ENCODE peak calls at places on chromosomes 2 and 18, in eight cellular contexts. X is left ventricle myocardium inferior, J is sigmoid colon, K is heart right ventricle, B is SJSA1, V is astrocyte of the cerebellum, R is A549, M is uterus. W is an unnamed sample.

GRCh38 chr2:68709421-68709911 is 25.1 kb upstream of the ARHGAP25 start:
- DNase-seq in X (no peak), J (no peak), K (no peak), B (no peak), V (peak), R (peak), M (no peak), W (no peak)

GRCh38 chr18:34544930-34545329 is 165.2 kb upstream of the DTNA start:
- DNase-seq in X (no peak), J (no peak), K (no peak), B (no peak), V (no peak), R (no peak), M (no peak), W (no peak)

GRCh38 chr2:99708231-99708630 is 218.4 kb upstream of the REV1 start:
- DNase-seq in X (peak), J (no peak), K (peak), B (no peak), V (no peak), R (no peak), M (peak), W (no peak)

GRCh38 chr2:34985474-34985873 is 1370.1 kb upstream of the CRIM1 start:
- DNase-seq in X (no peak), J (no peak), K (no peak), B (no peak), V (no peak), R (no peak), M (no peak), W (no peak)

GRCh38 chr2:237218756-237219155 is 133.1 kb downstream of the COPS8 start:
- DNase-seq in X (no peak), J (no peak), K (no peak), B (no peak), V (no peak), R (no peak), M (no peak), W (no peak)

GRCh38 chr2:26380281-26380680 is 21.4 kb upstream of the DRC1 start:
- DNase-seq in X (no peak), J (no peak), K (no peak), B (no peak), V (no peak), R (no peak), M (no peak), W (no peak)

GRCh38 chr2:222707689-222708273 is 36.3 kb downstream of the MOGAT1 start:
- DNase-seq in X (no peak), J (no peak), K (no peak), B (no peak), V (no peak), R (no peak), M (no peak), W (no peak)

GRCh38 chr2:220880623-220881022 is 691.5 kb downstream of the EPHA4 start:
- DNase-seq in X (no peak), J (no peak), K (no peak), B (no peak), V (no peak), R (no peak), M (no peak), W (no peak)

GRCh38 chr18:29313312-29313711 is 1136.4 kb upstream of the CDH2 start:
- DNase-seq in X (no peak), J (no peak), K (no peak), B (no peak), V (no peak), R (no peak), M (no peak), W (no peak)

GRCh38 chr2:185628985-185629384 is 109.6 kb upstream of the FSIP2 start:
- DNase-seq in X (no peak), J (no peak), K (no peak), B (no peak), V (no peak), R (no peak), M (no peak), W (no peak)

GRCh38 chr2:80437959-80438358 is 133.4 kb upstream of the LRRTM1 start:
- DNase-seq in X (no peak), J (no peak), K (no peak), B (no peak), V (no peak), R (no peak), M (no peak), W (no peak)

GRCh38 chr18:75407468-75408437 is 19.8 kb downstream of the SMIM21 start:
- DNase-seq in X (no peak), J (no peak), K (no peak), B (no peak), V (no peak), R (no peak), M (no peak), W (no peak)

GRCh38 chr2:139790807-139791206 is 1010.6 kb upstream of the NXPH2 start:
- DNase-seq in X (no peak), J (no peak), K (no peak), B (no peak), V (peak), R (peak), M (no peak), W (no peak)

GRCh38 chr18:2921778-2922177 is 75.0 kb downstream of the EMILIN2 start:
- DNase-seq in X (no peak), J (no peak), K (no peak), B (peak), V (no peak), R (no peak), M (no peak), W (no peak)

GRCh38 chr2:96325884-96326255 is 753 bp downstream of the ITPRIPL1 start:
- DNase-seq in X (no peak), J (peak), K (no peak), B (no peak), V (no peak), R (no peak), M (no peak), W (no peak)

GRCh38 chr2:142533083-142533482 is 344.4 kb upstream of the KYNU start:
- DNase-seq in X (no peak), J (no peak), K (no peak), B (no peak), V (no peak), R (no peak), M (no peak), W (no peak)

GRCh38 chr2:8737571-8738175 is 55.8 kb downstream of the ID2 start:
- DNase-seq in X (no peak), J (no peak), K (no peak), B (no peak), V (no peak), R (no peak), M (no peak), W (no peak)

GRCh38 chr2:131104487-131105155 is 515 bp upstream of the PLEKHB2 start:
- DNase-seq in X (no peak), J (peak), K (no peak), B (peak), V (peak), R (peak), M (peak), W (peak)

DNA sequence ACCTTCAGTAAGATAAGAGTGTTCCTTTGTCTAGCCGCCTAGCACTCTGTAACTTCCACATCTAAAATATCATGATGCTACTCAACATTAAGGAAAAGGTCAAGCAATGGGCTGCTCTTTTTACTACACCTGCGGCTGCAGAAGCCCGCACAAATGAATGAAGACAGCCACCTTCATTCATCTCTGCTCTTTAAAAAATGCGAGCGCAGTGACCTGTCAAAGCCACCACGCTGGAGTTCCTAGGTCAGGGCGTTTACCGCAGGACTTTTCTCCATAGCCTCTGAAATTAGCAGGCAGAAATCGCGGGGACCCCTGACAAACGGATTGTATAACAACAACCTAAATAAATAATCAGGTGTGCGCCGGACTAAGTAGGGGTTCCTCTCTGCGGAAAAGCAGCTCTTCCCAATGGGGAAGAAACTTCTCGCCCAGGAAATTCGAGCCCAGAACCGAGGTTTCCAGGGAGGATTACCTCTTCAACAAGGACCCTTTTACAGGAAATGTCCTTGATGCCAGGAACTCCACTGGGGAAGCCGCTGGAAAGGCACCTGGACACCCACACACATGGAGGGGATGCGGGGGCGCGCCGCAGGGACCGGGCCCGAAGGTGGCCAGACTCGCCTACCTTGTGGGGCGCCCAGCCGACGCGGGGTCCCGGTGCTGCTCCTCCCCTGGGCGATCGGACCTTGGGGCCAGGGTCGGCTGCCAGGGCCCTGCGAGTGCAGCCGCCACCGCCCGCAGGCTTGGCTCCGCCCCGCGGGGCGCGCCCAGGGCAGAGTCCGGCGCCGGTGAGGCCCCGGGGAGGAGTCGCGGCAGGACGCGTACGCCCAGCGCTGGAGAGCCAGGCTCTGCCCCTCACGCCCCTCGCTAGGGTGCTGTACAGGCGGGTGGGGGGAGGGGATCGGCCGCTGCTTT is at the start of gene CCDC68:
- DNase-seq in X (peak), J (no peak), K (peak), B (no peak), V (no peak), R (peak), M (peak), W (no peak)
- H3K4me3 ChIP-seq in X (peak), J (peak), K (peak), B (no peak), V (peak), R (peak), M (peak), W (peak)

DNA sequence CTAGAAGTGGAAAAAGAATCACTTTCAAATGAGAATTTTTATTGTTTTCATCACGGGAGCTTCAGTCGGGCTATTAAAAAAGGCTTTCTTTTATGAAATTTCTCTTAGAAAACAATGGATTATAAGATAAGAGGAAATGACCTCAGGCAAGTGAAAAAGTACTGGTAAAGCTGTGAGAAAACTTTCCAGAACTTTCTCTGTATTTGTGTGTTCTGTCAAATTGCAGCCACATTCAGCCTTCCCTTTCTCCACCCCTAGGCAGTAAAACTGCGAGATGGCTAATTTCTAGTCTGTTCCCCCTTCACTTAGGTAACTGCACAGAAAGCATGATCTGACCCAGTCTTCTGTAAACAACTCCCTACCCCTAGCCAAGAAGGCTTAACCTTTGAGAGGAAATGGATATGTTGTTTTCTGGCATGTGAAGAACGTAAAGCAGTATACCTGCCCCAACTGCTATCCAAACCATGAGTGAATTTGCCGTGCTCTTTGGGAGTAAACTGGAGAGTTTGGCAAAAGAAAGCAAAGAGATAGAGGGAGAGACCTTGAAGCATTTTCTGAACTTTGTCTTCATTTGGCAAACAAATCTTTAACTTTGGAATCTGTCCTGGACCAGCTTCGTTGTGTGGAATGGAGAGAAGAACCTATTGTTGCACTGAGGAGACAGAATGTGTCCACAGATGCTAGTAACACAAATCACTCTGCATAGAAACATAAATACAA is 105.4 kb downstream of the ETAA1 start:
- DNase-seq in X (no peak), J (no peak), K (no peak), B (no peak), V (no peak), R (no peak), M (no peak), W (no peak)
- H3K4me3 ChIP-seq in X (no peak), J (no peak), K (no peak), B (no peak), V (no peak), R (no peak), M (no peak), W (no peak)

DNA sequence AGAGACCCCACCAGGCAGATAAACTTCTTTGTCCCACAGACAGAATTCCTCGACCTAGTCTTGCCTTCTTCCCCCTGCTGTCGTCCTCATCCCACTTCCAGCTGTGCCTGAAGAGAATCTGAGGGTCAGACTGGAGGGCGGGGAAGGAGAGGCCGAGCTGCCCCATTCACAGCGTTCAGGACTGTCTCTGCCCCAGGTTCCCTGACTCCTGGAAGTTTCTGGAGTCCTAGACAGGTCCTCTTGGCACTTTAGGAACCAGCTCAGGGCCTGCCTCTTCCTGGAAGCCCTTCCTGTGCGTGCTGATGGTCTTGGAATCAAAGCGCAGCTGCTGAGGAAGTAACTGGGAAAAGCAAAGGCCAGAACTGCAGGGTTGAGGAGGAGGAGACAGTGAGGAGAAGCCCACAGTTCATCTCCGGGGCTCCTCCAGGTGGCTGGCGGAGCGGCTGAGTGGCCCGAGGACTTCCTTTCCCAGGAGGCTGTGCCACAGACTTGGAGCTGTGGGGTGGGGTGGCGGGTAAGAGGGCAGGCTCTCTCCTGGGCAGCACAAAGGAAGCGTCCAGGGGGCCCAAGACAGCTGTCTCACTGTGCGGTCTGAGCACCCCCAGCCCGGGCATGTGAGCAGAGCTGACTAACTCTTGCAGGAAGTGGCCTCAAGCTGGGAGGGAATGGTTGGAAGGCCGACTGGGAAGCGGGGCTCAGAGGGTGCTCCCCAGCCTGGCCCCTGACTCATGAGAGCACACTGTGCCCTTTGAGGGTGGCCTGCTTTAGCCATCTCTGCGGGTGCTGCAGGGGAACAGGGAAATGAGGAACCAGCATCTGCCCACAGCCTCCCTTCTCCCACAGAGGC is 39.5 kb downstream of the SDC1 start:
- DNase-seq in X (peak), J (no peak), K (no peak), B (peak), V (peak), R (no peak), M (no peak), W (no peak)
- H3K4me3 ChIP-seq in X (no peak), J (no peak), K (no peak), B (no peak), V (no peak), R (no peak), M (no peak), W (no peak)

GRCh38 chr2:241908686-241909420 is 39.3 kb downstream of the RTP5 start:
- DNase-seq in X (no peak), J (no peak), K (no peak), B (no peak), V (no peak), R (no peak), M (no peak), W (no peak)
- H3K4me3 ChIP-seq in X (no peak), J (no peak), K (no peak), B (no peak), V (no peak), R (no peak), M (no peak), W (no peak)

GRCh38 chr2:23480991-23481797 is 96.2 kb downstream of the KLHL29 start:
- DNase-seq in X (no peak), J (no peak), K (no peak), B (peak), V (peak), R (peak), M (peak), W (no peak)

GRCh38 chr2:23482188-23482587 is 97.2 kb downstream of the KLHL29 start:
- DNase-seq in X (no peak), J (no peak), K (no peak), B (no peak), V (no peak), R (no peak), M (no peak), W (no peak)

GRCh38 chr2:23484163-23484740 is 99.3 kb downstream of the KLHL29 start:
- DNase-seq in X (no peak), J (no peak), K (no peak), B (no peak), V (no peak), R (no peak), M (no peak), W (no peak)

GRCh38 chr2:23484767-23485166 is 99.8 kb downstream of the KLHL29 start:
- DNase-seq in X (no peak), J (no peak), K (no peak), B (no peak), V (no peak), R (no peak), M (no peak), W (no peak)

GRCh38 chr2:23482607-23483006 is 97.6 kb downstream of the KLHL29 start:
- DNase-seq in X (no peak), J (no peak), K (no peak), B (no peak), V (no peak), R (no peak), M (no peak), W (no peak)
- H3K4me3 ChIP-seq in X (no peak), J (no peak), K (no peak), B (no peak), V (no peak), R (no peak), M (no peak), W (no peak)

W was measured in thoracic aorta.